ENCODE peak calls at places on chromosomes 5 and 9, in five cellular contexts. R is brain microvascular endothelial cell, C is dorsolateral prefrontal cortex, D is tibial artery, G is A549. W is an unnamed sample.

GRCh38 chr9:136944519-136945332 is at the start of the genes C8G and FBXW5:
- DNase-seq in R (peak; percentile 75), C (peak; percentile 86), D (peak; percentile 97), G (peak; percentile 91), W (peak; percentile 97)

GRCh38 chr9:74035786-74036185 is 461.3 kb upstream of the RORB start:
- DNase-seq in R (no peak), C (no peak), D (no peak), G (no peak), W (no peak)

GRCh38 chr5:134070648-134070978 is 43.9 kb upstream of the TCF7 start:
- DNase-seq in R (peak; percentile 24), C (no peak), D (no peak), G (peak; percentile 59), W (no peak)

GRCh38 chr9:38761334-38761733 is 41.4 kb upstream of the FAM240B start:
- DNase-seq in R (no peak), C (no peak), D (no peak), G (no peak), W (peak; percentile 6)

GRCh38 chr5:126054593-126055347 is 368.4 kb upstream of the GRAMD2B start:
- DNase-seq in R (no peak), C (no peak), D (no peak), G (no peak), W (no peak)

GRCh38 chr5:67493676-67494075 is 297.1 kb upstream of the CD180 start:
- DNase-seq in R (peak; percentile 17), C (peak; percentile 42), D (peak; percentile 73), G (peak; percentile 26), W (peak; percentile 72)

GRCh38 chr9:121048618-121049017 is 1.5 kb downstream of the C5 start:
- DNase-seq in R (no peak), C (no peak), D (no peak), G (no peak), W (no peak)

GRCh38 chr5:149656576-149657182 is 73.4 kb upstream of the PPARGC1B start:
- DNase-seq in R (peak; percentile 23), C (no peak), D (peak; percentile 58), G (peak; percentile 43), W (peak; percentile 58)

GRCh38 chr9:107727113-107727780 is 237.7 kb upstream of the KLF4 start:
- DNase-seq in R (no peak), C (no peak), D (no peak), G (no peak), W (no peak)

GRCh38 chr9:99134893-99135341 is 30.0 kb downstream of the TGFBR1 start:
- DNase-seq in R (peak; percentile 24), C (no peak), D (no peak), G (no peak), W (no peak)

GRCh38 chr5:84287964-84288363 is 96.7 kb downstream of the EDIL3 start:
- DNase-seq in R (peak; percentile 94), C (no peak), D (no peak), G (peak; percentile 44), W (peak; percentile 0)

GRCh38 chr5:52710310-52710971 is 77.3 kb upstream of the ITGA1 start:
- DNase-seq in R (no peak), C (no peak), D (no peak), G (no peak), W (no peak)

GRCh38 chr5:32522429-32523143 is 62.8 kb upstream of the SUB1 start:
- DNase-seq in R (peak; percentile 70), C (no peak), D (peak; percentile 71), G (no peak), W (no peak)

GRCh38 chr9:91207889-91208651 is 153.6 kb downstream of the AUH start:
- DNase-seq in R (no peak), C (no peak), D (no peak), G (no peak), W (no peak)

GRCh38 chr9:91428927-91429351 is 5.3 kb upstream of the NFIL3 start:
- DNase-seq in R (no peak), C (no peak), D (no peak), G (no peak), W (no peak)

GRCh38 chr5:173474881-173475287 is 141.6 kb downstream of the BOD1 start:
- DNase-seq in R (peak; percentile 60), C (no peak), D (no peak), G (no peak), W (no peak)

GRCh38 chr9:122562134-122562760 is 9.3 kb downstream of the OR1N2 start:
- DNase-seq in R (no peak), C (no peak), D (no peak), G (no peak), W (peak; percentile 5)

GRCh38 chr5:34464820-34465219 is 191.3 kb upstream of the RAI14 start:
- DNase-seq in R (no peak), C (no peak), D (no peak), G (no peak), W (no peak)

GRCh38 chr9:25716220-25716872 is 38.1 kb upstream of the TUSC1 start:
- DNase-seq in R (peak; percentile 70), C (no peak), D (no peak), G (peak; percentile 35), W (no peak)

GRCh38 chr5:179135441-179136215 is 75.5 kb downstream of the ZNF354C start:
- DNase-seq in R (no peak), C (no peak), D (no peak), G (no peak), W (no peak)

GRCh38 chr5:12343543-12343942 is 439.3 kb upstream of the CTNND2 start:
- DNase-seq in R (no peak), C (no peak), D (no peak), G (no peak), W (no peak)

GRCh38 chr5:139784488-139784887 is 11.1 kb upstream of the PSD2 start:
- DNase-seq in R (no peak), C (no peak), D (no peak), G (no peak), W (no peak)

GRCh38 chr9:125932012-125932411 is 184.8 kb downstream of the PBX3 start:
- DNase-seq in R (peak; percentile 97), C (no peak), D (no peak), G (peak; percentile 62), W (peak; percentile 48)

GRCh38 chr9:137175345-137175961 is 3.6 kb upstream of the TMEM210 start:
- DNase-seq in R (no peak), C (no peak), D (no peak), G (no peak), W (no peak)

GRCh38 chr9:20032413-20033006 is 243.7 kb upstream of the SLC24A2 start:
- DNase-seq in R (no peak), C (no peak), D (no peak), G (no peak), W (no peak)

GRCh38 chr9:125888220-125888619 is 141.0 kb downstream of the PBX3 start:
- DNase-seq in R (no peak), C (no peak), D (no peak), G (no peak), W (no peak)

GRCh38 chr5:166625210-166625865 is 1666.1 kb upstream of the WWC1 start:
- DNase-seq in R (no peak), C (no peak), D (no peak), G (no peak), W (no peak)

GRCh38 chr5:99122976-99123375 is 194.2 kb upstream of the CHD1 start:
- DNase-seq in R (no peak), C (no peak), D (no peak), G (peak; percentile 3), W (no peak)

GRCh38 chr5:177482359-177482795 is 8.9 kb upstream of the DBN1 start:
- DNase-seq in R (no peak), C (no peak), D (no peak), G (no peak), W (no peak)

GRCh38 chr5:133688386-133688785 is 76.0 kb upstream of the FSTL4 start:
- DNase-seq in R (no peak), C (no peak), D (no peak), G (peak; percentile 7), W (no peak)

GRCh38 chr9:77221431-77221830 is 44.1 kb downstream of the VPS13A start:
- DNase-seq in R (no peak), C (no peak), D (no peak), G (no peak), W (no peak)

GRCh38 chr5:89471556-89471955 is 588.6 kb upstream of the MEF2C start:
- DNase-seq in R (no peak), C (no peak), D (no peak), G (no peak), W (no peak)

GRCh38 chr9:124369236-124369797 is 45.9 kb downstream of the PSMB7 start:
- DNase-seq in R (no peak), C (no peak), D (no peak), G (no peak), W (no peak)

GRCh38 chr5:113510836-113511451 is 2.5 kb upstream of the YTHDC2 start:
- DNase-seq in R (no peak), C (no peak), D (no peak), G (peak; percentile 47), W (no peak)

GRCh38 chr9:82332018-82332773 is 343.6 kb downstream of the SPATA31D1 start:
- DNase-seq in R (peak; percentile 61), C (no peak), D (no peak), G (peak; percentile 68), W (no peak)

GRCh38 chr5:322281-322941 is 897 bp downstream of the AHRR start:
- DNase-seq in R (no peak), C (no peak), D (no peak), G (no peak), W (no peak)
- H3K27ac ChIP-seq in R (no peak overlapping the region), C (no peak overlapping the region), D (no peak overlapping the region), G (peak overlapping the region; percentile 56), W (no peak overlapping the region)

DNA sequence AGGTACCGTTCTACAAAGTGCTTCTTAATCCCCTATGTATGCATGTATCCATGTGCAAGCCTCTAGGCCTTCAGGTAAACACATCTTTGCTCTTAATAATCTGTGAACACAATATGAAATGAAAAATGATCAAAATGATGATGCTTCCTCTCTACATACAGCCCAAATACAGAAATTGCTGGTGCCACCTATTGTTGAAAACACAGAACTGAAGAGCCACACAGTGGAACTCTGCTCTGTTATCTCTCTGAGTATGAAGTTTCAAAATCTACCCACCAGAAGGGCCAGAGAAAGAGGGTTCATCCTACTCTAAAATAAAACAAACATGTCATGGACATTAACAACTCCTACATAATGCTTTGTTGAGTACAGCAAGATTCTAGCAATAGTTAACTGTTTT is 71.3 kb downstream of the GLIS3 start:
- DNase-seq in R (peak; percentile 60), C (no peak), D (no peak), G (peak; percentile 60), W (peak; percentile 22)
- TF ChIP-seq CTCF in R (peak; percentile 68), C (peak; percentile 62), D (peak; percentile 44), G (peak; percentile 80), W (peak; percentile 64)

GRCh38 chr5:82358454-82358853 is 80.3 kb upstream of the RPS23 start:
- DNase-seq in R (no peak), C (no peak), D (no peak), G (no peak), W (no peak)
- H3K27ac ChIP-seq in R (peak overlapping the region; percentile 12), C (no peak overlapping the region), D (no peak overlapping the region), G (peak overlapping the region; percentile 67), W (no peak overlapping the region)

DNA sequence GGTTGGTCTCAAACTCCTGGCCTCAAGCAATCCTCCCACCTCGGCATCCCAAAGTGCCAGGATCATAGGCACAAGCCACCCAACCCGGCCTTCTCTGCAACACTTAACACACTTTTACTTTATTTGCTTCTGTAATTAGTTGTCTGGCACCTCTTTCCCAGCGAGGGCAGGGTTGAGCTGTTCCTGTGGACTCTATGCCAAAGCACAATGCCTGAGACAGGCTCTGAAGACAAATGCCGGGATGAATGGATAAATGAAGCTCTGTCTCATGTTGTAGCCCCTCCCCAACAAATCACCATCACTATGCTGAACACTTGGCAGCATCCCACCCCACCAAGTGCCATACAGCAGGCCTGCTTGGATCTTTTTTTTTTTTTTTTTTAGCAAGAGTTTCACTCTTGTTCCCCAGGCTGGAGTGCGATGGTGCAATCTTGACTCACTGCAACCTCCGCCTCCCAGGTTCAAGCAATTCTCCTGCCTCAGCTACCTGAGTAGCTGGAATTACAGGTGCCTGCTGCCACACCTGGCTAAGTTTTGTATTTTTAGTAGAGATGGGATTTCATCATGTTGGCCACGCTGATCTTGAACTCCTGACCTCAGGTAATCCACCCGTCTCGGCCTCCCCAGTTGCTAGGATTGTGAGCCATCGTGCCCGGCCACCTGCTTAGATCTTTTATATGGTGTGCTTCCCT is 21.3 kb downstream of the GPX3 start:
- DNase-seq in R (no peak), C (no peak), D (no peak), G (no peak), W (no peak)
- TF ChIP-seq CTCF in R (no peak), C (no peak), D (no peak), G (no peak), W (no peak)